ENCODE peak calls at places on chromosomes 12 and 14, in four cellular contexts. R is MG63; M is germinal center; W is stimulated activated CD4-positive, alpha-beta T cell treated with anti-CD3 and anti-CD28 coated beads, Interleukin-1b, Interleukin-23, amount 100 ng/mL, for 1 hour. E is an unnamed sample.

GRCh38 chr12:54428050-54429013 is 9.3 kb upstream of the ITGA5 start:
- DNase-seq in R (peak), M (no peak), W (no peak), E (no peak)

GRCh38 chr14:77258566-77258965 is 12.4 kb downstream of the NGB start:
- DNase-seq in R (no peak), M (no peak), W (no peak), E (no peak)

GRCh38 chr12:75641031-75641780 is 129.8 kb upstream of the KRR1 start:
- DNase-seq in R (no peak), M (peak), W (no peak), E (peak)

GRCh38 chr14:39265741-39266588 is 32.2 kb downstream of the MIA2 start:
- DNase-seq in R (no peak), M (no peak), W (no peak), E (no peak)

GRCh38 chr14:73241481-73242165 is 4.3 kb downstream of the PAPLN start:
- DNase-seq in R (no peak), M (no peak), W (no peak), E (no peak)

GRCh38 chr12:67239061-67239460 is 30.1 kb upstream of the CAND1 start:
- DNase-seq in R (no peak), M (no peak), W (no peak), E (no peak)

GRCh38 chr14:74697543-74697942 is 15.3 kb downstream of the AREL1 start:
- DNase-seq in R (no peak), M (no peak), W (no peak), E (no peak)

GRCh38 chr12:92485356-92486348 is 217.1 kb upstream of the PLEKHG7 start:
- DNase-seq in R (no peak), M (no peak), W (no peak), E (no peak)

GRCh38 chr12:76012656-76013055 is 18.9 kb downstream of the PHLDA1 start:
- DNase-seq in R (no peak), M (no peak), W (no peak), E (no peak)

GRCh38 chr12:131112690-131113290 is 159.1 kb downstream of the ADGRD1 start:
- DNase-seq in R (peak), M (no peak), W (no peak), E (peak)

GRCh38 chr12:87953257-87953860 is 75.8 kb downstream of the C12orf50 start:
- DNase-seq in R (no peak), M (no peak), W (no peak), E (peak)